ENCODE peak calls at places on chromosomes 2 and 18, in seven cellular contexts. G is chondrocyte, X is H4, B is NCI-H1417, I is HT1080, C is GM12865, L is GM19239. H is an unnamed sample.
A peak's percentile ranks its signal among the peaks of the same experiment; 100 is the strongest.

GRCh38 chr18:35577045-35577848 is 4.3 kb upstream of the GALNT1 start:
- DNase-seq in G (no peak), X (no peak), B (no peak), I (no peak), C (peak; percentile 87), L (no peak), H (no peak)

GRCh38 chr2:232203166-232203891 is 175.2 kb upstream of the ALPP start:
- DNase-seq in G (no peak), X (no peak), B (no peak), I (no peak), C (no peak), L (no peak), H (no peak)

GRCh38 chr2:221610675-221611074 is 38.6 kb upstream of the EPHA4 start:
- DNase-seq in G (no peak), X (no peak), B (no peak), I (no peak), C (no peak), L (no peak), H (no peak)

GRCh38 chr2:239819974-239820555 is 205.1 kb downstream of the NDUFA10 start:
- DNase-seq in G (peak; percentile 69), X (no peak), B (no peak), I (no peak), C (no peak), L (no peak), H (no peak)

GRCh38 chr2:164745012-164745797 is 96.4 kb downstream of the COBLL1 start:
- DNase-seq in G (no peak), X (no peak), B (no peak), I (no peak), C (no peak), L (no peak), H (no peak)

GRCh38 chr2:62794791-62795190 is 89.3 kb downstream of the EHBP1 start:
- DNase-seq in G (no peak), X (no peak), B (peak; percentile 69), I (peak; percentile 33), C (no peak), L (no peak), H (no peak)

GRCh38 chr2:201171259-201171814 is 11.6 kb upstream of the CASP10 start:
- DNase-seq in G (no peak), X (no peak), B (peak; percentile 2), I (no peak), C (no peak), L (no peak), H (no peak)

GRCh38 chr2:104733544-104733943 is 120.4 kb upstream of the POU3F3 start:
- DNase-seq in G (no peak), X (peak; percentile 30), B (peak; percentile 10), I (no peak), C (peak; percentile 58), L (peak; percentile 12), H (no peak)

GRCh38 chr18:2027026-2027425 is 544.3 kb downstream of the METTL4 start:
- DNase-seq in G (no peak), X (no peak), B (no peak), I (no peak), C (no peak), L (no peak), H (no peak)

GRCh38 chr2:178306351-178307073 is 112.2 kb downstream of the OSBPL6 start:
- DNase-seq in G (no peak), X (peak; percentile 21), B (peak; percentile 83), I (peak; percentile 26), C (peak; percentile 76), L (peak; percentile 30), H (peak; percentile 14)

GRCh38 chr2:10277293-10278028 is 25.2 kb upstream of the HPCAL1 start:
- DNase-seq in G (no peak), X (no peak), B (no peak), I (no peak), C (no peak), L (no peak), H (no peak)

GRCh38 chr2:219274392-219274921 is 4.7 kb upstream of the DNAJB2 start:
- DNase-seq in G (peak; percentile 81), X (peak; percentile 82), B (no peak), I (peak; percentile 81), C (no peak), L (no peak), H (no peak)

GRCh38 chr2:98835831-98836385 is 100.1 kb downstream of the CRACDL start:
- DNase-seq in G (no peak), X (no peak), B (no peak), I (no peak), C (no peak), L (no peak), H (peak; percentile 35)

GRCh38 chr2:223532161-223532560 is 70.0 kb downstream of the SCG2 start:
- DNase-seq in G (no peak), X (no peak), B (no peak), I (no peak), C (no peak), L (no peak), H (no peak)

GRCh38 chr2:241802806-241803318 is 6.1 kb upstream of the NEU4 start:
- DNase-seq in G (no peak), X (no peak), B (no peak), I (no peak), C (no peak), L (peak; percentile 5), H (no peak)

GRCh38 chr2:73561422-73561821 is 80.8 kb downstream of the NAT8 start:
- DNase-seq in G (no peak), X (peak; percentile 6), B (no peak), I (no peak), C (no peak), L (no peak), H (no peak)

GRCh38 chr18:8952796-8953760 is 149.4 kb upstream of the NDUFV2 start:
- DNase-seq in G (no peak), X (no peak), B (no peak), I (no peak), C (no peak), L (no peak), H (no peak)

GRCh38 chr2:122635649-122636496 is 880.4 kb downstream of the TSN start:
- DNase-seq in G (no peak), X (no peak), B (no peak), I (peak; percentile 67), C (no peak), L (no peak), H (no peak)

GRCh38 chr2:214156971-214157370 is 253.9 kb upstream of the VWC2L start:
- DNase-seq in G (no peak), X (no peak), B (no peak), I (peak; percentile 17), C (peak; percentile 5), L (no peak), H (no peak)

GRCh38 chr2:70069049-70069448 is 18.2 kb upstream of the PCBP1 start:
- DNase-seq in G (no peak), X (no peak), B (no peak), I (no peak), C (peak; percentile 89), L (peak; percentile 41), H (peak; percentile 68)

GRCh38 chr2:221767106-221767878 is 195.2 kb upstream of the EPHA4 start:
- DNase-seq in G (no peak), X (peak; percentile 22), B (no peak), I (peak; percentile 53), C (no peak), L (no peak), H (no peak)

GRCh38 chr2:232275670-232276069 is 102.9 kb upstream of the ALPP start:
- DNase-seq in G (no peak), X (no peak), B (no peak), I (no peak), C (no peak), L (no peak), H (no peak)

GRCh38 chr2:209425082-209426071 is 1.5 kb downstream of the MAP2 start:
- DNase-seq in G (no peak), X (peak; percentile 62), B (peak; percentile 81), I (peak; percentile 20), C (peak; percentile 31), L (no peak), H (no peak)

GRCh38 chr2:85324639-85325465 is 2.9 kb downstream of the TGOLN2 start:
- DNase-seq in G (no peak), X (no peak), B (peak; percentile 16), I (no peak), C (no peak), L (no peak), H (no peak)

GRCh38 chr18:26482567-26482966 is 65.8 kb downstream of the KCTD1 start:
- DNase-seq in G (no peak), X (peak; percentile 50), B (no peak), I (peak; percentile 74), C (no peak), L (no peak), H (no peak)

GRCh38 chr2:28547223-28547860 is 51.5 kb downstream of the PLB1 start:
- DNase-seq in G (no peak), X (no peak), B (no peak), I (no peak), C (no peak), L (no peak), H (no peak)

GRCh38 chr18:45330170-45330594 is 285.1 kb upstream of the SLC14A2 start:
- DNase-seq in G (no peak), X (no peak), B (no peak), I (no peak), C (no peak), L (no peak), H (no peak)

GRCh38 chr2:183243760-183244159 is 119.5 kb downstream of the NUP35 start:
- DNase-seq in G (no peak), X (no peak), B (peak; percentile 28), I (no peak), C (no peak), L (no peak), H (no peak)

H was measured in CD8-positive, alpha-beta T cell.